ENCODE peak calls at places on chromosomes 16 and 17, in eight cellular contexts. M is HuH-7; J is stimulated activated CD4-positive, alpha-beta T cell treated with anti-CD3 and anti-CD28 coated beads, Interleukin-1b, Interleukin-23, amount 100 ng/mL, for 24 hours; C is NCI-H1694 treated with DMSO at 0.1 percent for 48 hours; D is hypothalamus; P is WTC11; T is uterus; X is SW 1271. G is an unnamed sample.

GRCh38 chr17:17124341-17124740 is 81.8 kb downstream of the PLD6 start:
- DNase-seq in M (no peak), J (no peak), C (no peak), D (no peak), P (no peak), T (no peak), X (no peak), G (no peak)

GRCh38 chr16:138049-138417 is 440 bp downstream of the NPRL3 start:
- DNase-seq in M (no peak), J (peak), C (no peak), D (no peak), P (peak), T (peak), X (no peak), G (peak)

GRCh38 chr16:55568151-55568693 is 1.7 kb downstream of the CAPNS2 start:
- DNase-seq in M (no peak), J (no peak), C (no peak), D (no peak), P (no peak), T (no peak), X (no peak), G (no peak)

GRCh38 chr17:36755586-36755985 is 154.2 kb downstream of the MRM1 start:
- DNase-seq in M (peak), J (peak), C (no peak), D (no peak), P (peak), T (no peak), X (no peak), G (no peak)

GRCh38 chr17:38701504-38702165 is 3.4 kb upstream of the MLLT6 start:
- DNase-seq in M (no peak), J (peak), C (no peak), D (no peak), P (no peak), T (no peak), X (no peak), G (peak)

GRCh38 chr17:58121925-58122324 is 26.3 kb upstream of the OR4D1 start:
- DNase-seq in M (no peak), J (no peak), C (peak), D (no peak), P (peak), T (no peak), X (no peak), G (peak)

GRCh38 chr16:27625050-27625697 is 75.2 kb downstream of the KATNIP start:
- DNase-seq in M (peak), J (no peak), C (no peak), D (no peak), P (no peak), T (no peak), X (no peak), G (peak)

GRCh38 chr17:37759014-37759637 is 14.3 kb upstream of the HNF1B start:
- DNase-seq in M (no peak), J (no peak), C (no peak), D (no peak), P (no peak), T (no peak), X (no peak), G (no peak)

GRCh38 chr16:68370921-68371651 is 60.3 kb downstream of the PRMT7 start:
- DNase-seq in M (no peak), J (peak), C (no peak), D (no peak), P (no peak), T (no peak), X (no peak), G (no peak)

GRCh38 chr16:15915555-15916081 is 27.2 kb upstream of the CEP20 start:
- DNase-seq in M (no peak), J (no peak), C (no peak), D (no peak), P (no peak), T (no peak), X (no peak), G (no peak)

GRCh38 chr17:13531701-13532100 is 70.0 kb downstream of the HS3ST3A1 start:
- DNase-seq in M (no peak), J (no peak), C (no peak), D (no peak), P (no peak), T (no peak), X (no peak), G (no peak)

GRCh38 chr17:34321981-34322380 is 2.7 kb downstream of the CCL8 start:
- DNase-seq in M (no peak), J (no peak), C (no peak), D (no peak), P (no peak), T (no peak), X (no peak), G (no peak)

GRCh38 chr17:76381633-76382304 is 2.6 kb upstream of the SPHK1 start:
- DNase-seq in M (no peak), J (no peak), C (no peak), D (no peak), P (no peak), T (no peak), X (no peak), G (no peak)

G was measured in mesenchymal stem cell.